ENCODE peak calls at places on chromosomes 12 and 14, in four cellular contexts. I, Q, O and F are unnamed samples.

GRCh38 chr14:23406244-23406643 is 1.8 kb downstream of the MYH6 start:
- DNase-seq in I (no peak), Q (no peak), O (no peak), F (no peak)

GRCh38 chr14:101619484-101619883 is 58.2 kb downstream of the DIO3 start:
- DNase-seq in I (no peak), Q (no peak), O (peak; percentile 22), F (no peak)

GRCh38 chr14:22536853-22537338 is 52.1 kb downstream of the DAD1 start:
- DNase-seq in I (peak; percentile 95), Q (peak; percentile 82), O (no peak), F (peak; percentile 94)

GRCh38 chr12:49983892-49984291 is 11.1 kb downstream of the AQP6 start:
- DNase-seq in I (peak; percentile 92), Q (no peak), O (no peak), F (peak; percentile 96)

GRCh38 chr12:93978553-93978952 is 169.8 kb upstream of the PLXNC1 start:
- DNase-seq in I (peak; percentile 92), Q (no peak), O (no peak), F (peak; percentile 87)

GRCh38 chr12:95339086-95339788 is 121.6 kb downstream of the VEZT start:
- DNase-seq in I (no peak), Q (no peak), O (no peak), F (no peak)

GRCh38 chr14:31527087-31527486 is 34.1 kb upstream of the NUBPL start:
- DNase-seq in I (no peak), Q (no peak), O (no peak), F (no peak)

GRCh38 chr14:92105073-92105844 is 1.1 kb downstream of the ATXN3 start:
- DNase-seq in I (peak; percentile 54), Q (no peak), O (no peak), F (no peak)

GRCh38 chr14:100213587-100213955 is 25.4 kb upstream of the YY1 start:
- DNase-seq in I (no peak), Q (no peak), O (peak; percentile 51), F (no peak)

GRCh38 chr12:91482231-91482630 is 299.6 kb upstream of the DCN start:
- DNase-seq in I (no peak), Q (no peak), O (no peak), F (no peak)

GRCh38 chr14:104352493-104353220 is 214.3 kb downstream of the KIF26A start:
- DNase-seq in I (no peak), Q (no peak), O (no peak), F (no peak)

GRCh38 chr14:49992901-49993335 is 100.0 kb downstream of the ARF6 start:
- DNase-seq in I (peak; percentile 40), Q (peak; percentile 66), O (no peak), F (peak; percentile 76)

GRCh38 chr12:12722351-12723146 is 5.4 kb downstream of the CDKN1B start:
- DNase-seq in I (peak; percentile 47), Q (peak; percentile 47), O (no peak), F (peak; percentile 80)

GRCh38 chr14:103126873-103127304 is 3.6 kb downstream of the TNFAIP2 start:
- DNase-seq in I (peak; percentile 43), Q (no peak), O (peak; percentile 78), F (no peak)

GRCh38 chr12:133130808-133131128 is 341 bp downstream of the ZNF10 start:
- DNase-seq in I (no peak), Q (no peak), O (peak; percentile 61), F (no peak)

GRCh38 chr12:95321516-95322246 is 104.1 kb downstream of the VEZT start:
- DNase-seq in I (no peak), Q (no peak), O (no peak), F (no peak)

GRCh38 chr14:77653473-77653872 is 37.0 kb upstream of the SPTLC2 start:
- DNase-seq in I (no peak), Q (no peak), O (no peak), F (no peak)

GRCh38 chr12:57429473-57430116 is 1.2 kb downstream of the R3HDM2 start:
- DNase-seq in I (peak; percentile 11), Q (no peak), O (no peak), F (no peak)

GRCh38 chr14:92615451-92615850 is 101.9 kb downstream of the RIN3 start:
- DNase-seq in I (no peak), Q (peak; percentile 52), O (peak; percentile 73), F (no peak)

GRCh38 chr12:60995256-60995825 is 1264.9 kb upstream of the USP15 start:
- DNase-seq in I (no peak), Q (no peak), O (no peak), F (no peak)

GRCh38 chr12:94172973-94173372 is 24.6 kb downstream of the PLXNC1 start:
- DNase-seq in I (peak; percentile 98), Q (no peak), O (no peak), F (peak; percentile 99)

GRCh38 chr12:58712981-58713380 is 207.3 kb downstream of the LRIG3 start:
- DNase-seq in I (no peak), Q (no peak), O (no peak), F (no peak)

GRCh38 chr12:97886548-97887176 is 424.1 kb downstream of the RMST start:
- DNase-seq in I (no peak), Q (no peak), O (no peak), F (no peak)

GRCh38 chr12:131912526-131913274 is 16.4 kb upstream of the PUS1 start:
- DNase-seq in I (peak; percentile 92), Q (peak; percentile 6), O (no peak), F (peak; percentile 74)

GRCh38 chr14:101399737-101400517 is 161.4 kb upstream of the DIO3 start:
- DNase-seq in I (no peak), Q (no peak), O (no peak), F (no peak)

GRCh38 chr12:93767524-93767863 is 90.3 kb downstream of the CRADD start:
- DNase-seq in I (no peak), Q (no peak), O (no peak), F (no peak)

GRCh38 chr12:130014485-130014807 is 110.6 kb upstream of the TMEM132D start:
- DNase-seq in I (no peak), Q (no peak), O (no peak), F (no peak)

GRCh38 chr12:13692332-13692731 is 289.1 kb downstream of the GRIN2B start:
- DNase-seq in I (no peak), Q (no peak), O (no peak), F (no peak)

GRCh38 chr12:76313289-76313688 is 34.9 kb downstream of the BBS10 start:
- DNase-seq in I (no peak), Q (no peak), O (no peak), F (no peak)

GRCh38 chr14:93023039-93023438 is 92.7 kb downstream of the ITPK1 start:
- DNase-seq in I (no peak), Q (no peak), O (no peak), F (no peak)

GRCh38 chr14:59391388-59391787 is 73.8 kb downstream of the GPR135 start:
- DNase-seq in I (no peak), Q (no peak), O (no peak), F (no peak)

GRCh38 chr14:78836777-78837176 is 666.6 kb downstream of the NRXN3 start:
- DNase-seq in I (peak; percentile 57), Q (peak; percentile 18), O (no peak), F (peak; percentile 53)

GRCh38 chr12:82351390-82351789 is 6.8 kb downstream of the CCDC59 start:
- DNase-seq in I (no peak), Q (no peak), O (no peak), F (no peak)

GRCh38 chr12:90163975-90164374 is 455.3 kb upstream of the ATP2B1 start:
- DNase-seq in I (no peak), Q (no peak), O (no peak), F (no peak)
- TF ChIP-seq CTCF in I (no peak), Q (peak; percentile 32), O (no peak), F (peak; percentile 26)

GRCh38 chr14:74350944-74351323 is 2.7 kb downstream of the VRTN start:
- DNase-seq in I (no peak), Q (no peak), O (no peak), F (no peak)
- H3K4me3 ChIP-seq in I (no peak overlapping the region), Q (no peak overlapping the region), O (no peak overlapping the region), F (no peak overlapping the region)

GRCh38 chr14:105397350-105397931 is 897 bp upstream of the TEX22 start:
- DNase-seq in I (no peak), Q (no peak), O (peak; percentile 57), F (no peak)

GRCh38 chr14:105399441-105399775 is 1.1 kb downstream of the TEX22 start:
- DNase-seq in I (no peak), Q (no peak), O (peak; percentile 51), F (no peak)

GRCh38 chr14:105400016-105400415 is 1.7 kb downstream of the TEX22 start:
- DNase-seq in I (no peak), Q (peak; percentile 8), O (peak; percentile 38), F (no peak)

GRCh38 chr14:105398726-105399440 is 545 bp downstream of the TEX22 start:
- DNase-seq in I (no peak), Q (no peak), O (no peak), F (no peak)

DNA sequence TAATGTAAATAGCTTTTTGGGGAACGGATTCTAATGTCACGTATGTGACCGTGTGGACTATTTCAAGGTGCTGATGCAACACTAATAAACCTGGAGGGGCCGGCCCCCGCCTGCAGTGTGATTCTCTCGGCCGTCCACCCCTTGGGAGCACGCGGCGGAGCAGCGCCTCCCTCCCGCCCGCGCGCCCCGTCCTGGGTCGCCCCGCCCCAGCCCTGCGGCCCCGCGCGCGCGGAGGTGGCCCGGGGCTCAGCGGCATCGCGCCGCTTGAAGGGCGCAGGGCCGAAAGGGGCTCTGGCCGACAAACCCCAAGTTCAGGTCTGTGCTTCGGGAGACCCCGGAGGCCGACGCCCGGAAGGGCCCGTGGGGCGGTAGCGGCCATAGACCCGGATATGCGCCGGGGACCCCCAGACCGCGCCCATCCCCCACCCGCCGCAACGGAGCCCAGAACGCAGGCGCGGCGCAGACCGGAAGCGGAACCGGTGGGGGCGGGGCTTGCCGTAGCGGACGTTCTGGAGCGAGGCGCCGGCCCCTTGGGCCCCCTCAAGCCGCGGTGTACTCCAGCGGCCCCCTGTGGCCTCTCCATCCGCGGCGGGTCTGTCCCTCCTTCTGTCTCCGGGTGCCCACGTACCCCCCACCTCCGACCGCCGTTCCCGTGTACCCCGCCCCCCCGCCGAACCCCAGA is at the start of gene TEX22:
- DNase-seq in I (peak; percentile 88), Q (peak; percentile 92), O (peak; percentile 93), F (peak; percentile 75)
- TF ChIP-seq CTCF in I (peak; percentile 4), Q (peak; percentile 53), O (no peak), F (no peak)

GRCh38 chr14:35810963-35811362 is 1.9 kb upstream of the RALGAPA1 start:
- DNase-seq in I (no peak), Q (no peak), O (no peak), F (no peak)

GRCh38 chr14:35808076-35808657 is 928 bp downstream of the RALGAPA1 start:
- DNase-seq in I (no peak), Q (no peak), O (peak; percentile 62), F (no peak)

GRCh38 chr14:35807131-35807961 is 1.7 kb downstream of the RALGAPA1 start:
- DNase-seq in I (no peak), Q (no peak), O (no peak), F (no peak)

GRCh38 chr14:35809597-35809996 is 502 bp upstream of the RALGAPA1 start:
- DNase-seq in I (no peak), Q (no peak), O (no peak), F (no peak)

GRCh38 chr14:35806006-35806907 is 2.8 kb downstream of the RALGAPA1 start:
- DNase-seq in I (no peak), Q (no peak), O (no peak), F (no peak)
- H3K4me3 ChIP-seq in I (peak overlapping the region; percentile 1), Q (no peak overlapping the region), O (no peak overlapping the region), F (no peak overlapping the region)